ENCODE peak calls at places on chromosome 14, in eight cellular contexts. One of them, this sample, is unnamed.

GRCh38 chr14:53054457-53054856 is 98.7 kb downstream of the DDHD1 start:
- DNase-seq in foreskin fibroblast: peak; percentile 88
- DNase-seq in GM13977: no peak
- DNase-seq in myocyte: peak; percentile 17
- DNase-seq in CD8-positive, alpha-beta memory T cell: no peak
- DNase-seq in left ventricle myocardium superior: no peak
- DNase-seq in activated CD8-positive, alpha-beta memory T cell treated with anti-CD3 and anti-CD28 coated beads, Interleukin-2, amount 50 U/mL, for 48 hours: no peak
- DNase-seq in A172: no peak
- DNase-seq in this sample: no peak

GRCh38 chr14:100526632-100527031 is 60.6 kb downstream of the BEGAIN start:
- DNase-seq in foreskin fibroblast: no peak
- DNase-seq in GM13977: no peak
- DNase-seq in myocyte: no peak
- DNase-seq in CD8-positive, alpha-beta memory T cell: peak; percentile 39
- DNase-seq in left ventricle myocardium superior: peak; percentile 7
- DNase-seq in activated CD8-positive, alpha-beta memory T cell treated with anti-CD3 and anti-CD28 coated beads, Interleukin-2, amount 50 U/mL, for 48 hours: no peak
- DNase-seq in A172: no peak
- DNase-seq in this sample: no peak

GRCh38 chr14:36477266-36477665 is 42.8 kb downstream of the NKX2-1 start:
- DNase-seq in foreskin fibroblast: no peak
- DNase-seq in GM13977: no peak
- DNase-seq in myocyte: peak; percentile 95
- DNase-seq in CD8-positive, alpha-beta memory T cell: no peak
- DNase-seq in left ventricle myocardium superior: no peak
- DNase-seq in activated CD8-positive, alpha-beta memory T cell treated with anti-CD3 and anti-CD28 coated beads, Interleukin-2, amount 50 U/mL, for 48 hours: peak; percentile 51
- DNase-seq in A172: no peak
- DNase-seq in this sample: no peak

GRCh38 chr14:41137741-41138140 is 468.9 kb upstream of the LRFN5 start:
- DNase-seq in foreskin fibroblast: no peak
- DNase-seq in GM13977: no peak
- DNase-seq in myocyte: no peak
- DNase-seq in CD8-positive, alpha-beta memory T cell: no peak
- DNase-seq in left ventricle myocardium superior: no peak
- DNase-seq in activated CD8-positive, alpha-beta memory T cell treated with anti-CD3 and anti-CD28 coated beads, Interleukin-2, amount 50 U/mL, for 48 hours: no peak
- DNase-seq in A172: no peak
- DNase-seq in this sample: no peak

GRCh38 chr14:96978525-96979272 is 181.5 kb downstream of the VRK1 start:
- DNase-seq in foreskin fibroblast: no peak
- DNase-seq in GM13977: no peak
- DNase-seq in myocyte: no peak
- DNase-seq in CD8-positive, alpha-beta memory T cell: no peak
- DNase-seq in left ventricle myocardium superior: no peak
- DNase-seq in activated CD8-positive, alpha-beta memory T cell treated with anti-CD3 and anti-CD28 coated beads, Interleukin-2, amount 50 U/mL, for 48 hours: no peak
- DNase-seq in A172: no peak
- DNase-seq in this sample: no peak

GRCh38 chr14:104678346-104678745 is 11.1 kb upstream of the INF2 start:
- DNase-seq in foreskin fibroblast: peak; percentile 62
- DNase-seq in GM13977: no peak
- DNase-seq in myocyte: peak; percentile 63
- DNase-seq in CD8-positive, alpha-beta memory T cell: peak; percentile 26
- DNase-seq in left ventricle myocardium superior: peak; percentile 60
- DNase-seq in activated CD8-positive, alpha-beta memory T cell treated with anti-CD3 and anti-CD28 coated beads, Interleukin-2, amount 50 U/mL, for 48 hours: no peak
- DNase-seq in A172: peak; percentile 63
- DNase-seq in this sample: no peak

GRCh38 chr14:103260629-103261124 is 73.4 kb upstream of the EIF5 start:
- DNase-seq in foreskin fibroblast: peak; percentile 48
- DNase-seq in GM13977: no peak
- DNase-seq in myocyte: peak; percentile 46
- DNase-seq in CD8-positive, alpha-beta memory T cell: no peak
- DNase-seq in left ventricle myocardium superior: peak; percentile 55
- DNase-seq in activated CD8-positive, alpha-beta memory T cell treated with anti-CD3 and anti-CD28 coated beads, Interleukin-2, amount 50 U/mL, for 48 hours: no peak
- DNase-seq in A172: peak; percentile 40
- DNase-seq in this sample: peak; percentile 66

GRCh38 chr14:52067873-52068740 is 752 bp downstream of the NID2 start:
- DNase-seq in foreskin fibroblast: peak; percentile 72
- DNase-seq in GM13977: peak; percentile 56
- DNase-seq in myocyte: no peak
- DNase-seq in CD8-positive, alpha-beta memory T cell: no peak
- DNase-seq in left ventricle myocardium superior: peak; percentile 65
- DNase-seq in activated CD8-positive, alpha-beta memory T cell treated with anti-CD3 and anti-CD28 coated beads, Interleukin-2, amount 50 U/mL, for 48 hours: peak; percentile 64
- DNase-seq in A172: no peak
- DNase-seq in this sample: no peak

GRCh38 chr14:103313704-103314103 is 20.3 kb upstream of the EIF5 start:
- DNase-seq in foreskin fibroblast: no peak
- DNase-seq in GM13977: peak; percentile 13
- DNase-seq in myocyte: no peak
- DNase-seq in CD8-positive, alpha-beta memory T cell: no peak
- DNase-seq in left ventricle myocardium superior: no peak
- DNase-seq in activated CD8-positive, alpha-beta memory T cell treated with anti-CD3 and anti-CD28 coated beads, Interleukin-2, amount 50 U/mL, for 48 hours: no peak
- DNase-seq in A172: no peak
- DNase-seq in this sample: no peak

GRCh38 chr14:50318031-50318626 is 6.0 kb downstream of the DMAC2L start:
- DNase-seq in foreskin fibroblast: peak; percentile 70
- DNase-seq in GM13977: no peak
- DNase-seq in myocyte: peak; percentile 37
- DNase-seq in CD8-positive, alpha-beta memory T cell: no peak
- DNase-seq in left ventricle myocardium superior: no peak
- DNase-seq in activated CD8-positive, alpha-beta memory T cell treated with anti-CD3 and anti-CD28 coated beads, Interleukin-2, amount 50 U/mL, for 48 hours: no peak
- DNase-seq in A172: peak; percentile 14
- DNase-seq in this sample: no peak

GRCh38 chr14:32201816-32202467 is at the start of gene RNU6-7:
- DNase-seq in foreskin fibroblast: peak; percentile 27
- DNase-seq in GM13977: no peak
- DNase-seq in myocyte: peak; percentile 25
- DNase-seq in CD8-positive, alpha-beta memory T cell: peak; percentile 61
- DNase-seq in left ventricle myocardium superior: peak; percentile 31
- DNase-seq in activated CD8-positive, alpha-beta memory T cell treated with anti-CD3 and anti-CD28 coated beads, Interleukin-2, amount 50 U/mL, for 48 hours: peak; percentile 67
- DNase-seq in A172: no peak
- DNase-seq in this sample: peak; percentile 65

GRCh38 chr14:90678420-90678819 is 137.8 kb downstream of the TTC7B start:
- DNase-seq in foreskin fibroblast: peak; percentile 80
- DNase-seq in GM13977: no peak
- DNase-seq in myocyte: no peak
- DNase-seq in CD8-positive, alpha-beta memory T cell: no peak
- DNase-seq in left ventricle myocardium superior: no peak
- DNase-seq in activated CD8-positive, alpha-beta memory T cell treated with anti-CD3 and anti-CD28 coated beads, Interleukin-2, amount 50 U/mL, for 48 hours: no peak
- DNase-seq in A172: no peak
- DNase-seq in this sample: no peak

GRCh38 chr14:64569108-64570045 is 19.6 kb downstream of the PPP1R36 start:
- DNase-seq in foreskin fibroblast: peak; percentile 86
- DNase-seq in GM13977: no peak
- DNase-seq in myocyte: peak; percentile 85
- DNase-seq in CD8-positive, alpha-beta memory T cell: no peak
- DNase-seq in left ventricle myocardium superior: peak; percentile 60
- DNase-seq in activated CD8-positive, alpha-beta memory T cell treated with anti-CD3 and anti-CD28 coated beads, Interleukin-2, amount 50 U/mL, for 48 hours: no peak
- DNase-seq in A172: peak; percentile 35
- DNase-seq in this sample: peak; percentile 13

GRCh38 chr14:56129941-56130340 is 11.7 kb downstream of the PELI2 start:
- DNase-seq in foreskin fibroblast: no peak
- DNase-seq in GM13977: no peak
- DNase-seq in myocyte: no peak
- DNase-seq in CD8-positive, alpha-beta memory T cell: no peak
- DNase-seq in left ventricle myocardium superior: peak; percentile 51
- DNase-seq in activated CD8-positive, alpha-beta memory T cell treated with anti-CD3 and anti-CD28 coated beads, Interleukin-2, amount 50 U/mL, for 48 hours: no peak
- DNase-seq in A172: no peak
- DNase-seq in this sample: no peak

GRCh38 chr14:64841121-64841611 is 38.5 kb downstream of the SPTB start:
- DNase-seq in foreskin fibroblast: peak; percentile 74
- DNase-seq in GM13977: no peak
- DNase-seq in myocyte: peak; percentile 68
- DNase-seq in CD8-positive, alpha-beta memory T cell: no peak
- DNase-seq in left ventricle myocardium superior: no peak
- DNase-seq in activated CD8-positive, alpha-beta memory T cell treated with anti-CD3 and anti-CD28 coated beads, Interleukin-2, amount 50 U/mL, for 48 hours: no peak
- DNase-seq in A172: peak; percentile 64
- DNase-seq in this sample: peak; percentile 45

GRCh38 chr14:31457665-31458659 is 656 bp upstream of the DTD2 start:
- DNase-seq in foreskin fibroblast: no peak
- DNase-seq in GM13977: no peak
- DNase-seq in myocyte: no peak
- DNase-seq in CD8-positive, alpha-beta memory T cell: no peak
- DNase-seq in left ventricle myocardium superior: no peak
- DNase-seq in activated CD8-positive, alpha-beta memory T cell treated with anti-CD3 and anti-CD28 coated beads, Interleukin-2, amount 50 U/mL, for 48 hours: no peak
- DNase-seq in A172: no peak
- DNase-seq in this sample: no peak

GRCh38 chr14:95664546-95664945 is 21.7 kb upstream of the TCL1B start:
- DNase-seq in foreskin fibroblast: no peak
- DNase-seq in GM13977: no peak
- DNase-seq in myocyte: no peak
- DNase-seq in CD8-positive, alpha-beta memory T cell: no peak
- DNase-seq in left ventricle myocardium superior: no peak
- DNase-seq in activated CD8-positive, alpha-beta memory T cell treated with anti-CD3 and anti-CD28 coated beads, Interleukin-2, amount 50 U/mL, for 48 hours: no peak
- DNase-seq in A172: no peak
- DNase-seq in this sample: no peak

GRCh38 chr14:35534884-35535793 is 1.2 kb downstream of the INSM2 start:
- DNase-seq in foreskin fibroblast: peak; percentile 87
- DNase-seq in GM13977: peak; percentile 82
- DNase-seq in myocyte: peak; percentile 69
- DNase-seq in CD8-positive, alpha-beta memory T cell: peak; percentile 66
- DNase-seq in left ventricle myocardium superior: peak; percentile 75
- DNase-seq in activated CD8-positive, alpha-beta memory T cell treated with anti-CD3 and anti-CD28 coated beads, Interleukin-2, amount 50 U/mL, for 48 hours: peak; percentile 84
- DNase-seq in A172: peak; percentile 14
- DNase-seq in this sample: peak; percentile 63

GRCh38 chr14:89625208-89625987 is 208.4 kb upstream of the FOXN3 start:
- DNase-seq in foreskin fibroblast: no peak
- DNase-seq in GM13977: no peak
- DNase-seq in myocyte: peak; percentile 2
- DNase-seq in CD8-positive, alpha-beta memory T cell: no peak
- DNase-seq in left ventricle myocardium superior: peak; percentile 63
- DNase-seq in activated CD8-positive, alpha-beta memory T cell treated with anti-CD3 and anti-CD28 coated beads, Interleukin-2, amount 50 U/mL, for 48 hours: peak; percentile 64
- DNase-seq in A172: no peak
- DNase-seq in this sample: no peak

GRCh38 chr14:21476526-21476924 is 234 bp downstream of the RAB2B start:
- DNase-seq in foreskin fibroblast: peak; percentile 84
- DNase-seq in GM13977: no peak
- DNase-seq in myocyte: no peak
- DNase-seq in CD8-positive, alpha-beta memory T cell: peak; percentile 90
- DNase-seq in left ventricle myocardium superior: peak; percentile 90
- DNase-seq in activated CD8-positive, alpha-beta memory T cell treated with anti-CD3 and anti-CD28 coated beads, Interleukin-2, amount 50 U/mL, for 48 hours: peak; percentile 89
- DNase-seq in A172: no peak
- DNase-seq in this sample: no peak

GRCh38 chr14:91885113-91885712 is 17.9 kb upstream of the TC2N start:
- DNase-seq in foreskin fibroblast: no peak
- DNase-seq in GM13977: no peak
- DNase-seq in myocyte: no peak
- DNase-seq in CD8-positive, alpha-beta memory T cell: no peak
- DNase-seq in left ventricle myocardium superior: no peak
- DNase-seq in activated CD8-positive, alpha-beta memory T cell treated with anti-CD3 and anti-CD28 coated beads, Interleukin-2, amount 50 U/mL, for 48 hours: no peak
- DNase-seq in A172: no peak
- DNase-seq in this sample: no peak

GRCh38 chr14:89507926-89508460 is 91.0 kb upstream of the FOXN3 start:
- DNase-seq in foreskin fibroblast: peak; percentile 68
- DNase-seq in GM13977: no peak
- DNase-seq in myocyte: no peak
- DNase-seq in CD8-positive, alpha-beta memory T cell: no peak
- DNase-seq in left ventricle myocardium superior: no peak
- DNase-seq in activated CD8-positive, alpha-beta memory T cell treated with anti-CD3 and anti-CD28 coated beads, Interleukin-2, amount 50 U/mL, for 48 hours: no peak
- DNase-seq in A172: peak; percentile 49
- DNase-seq in this sample: peak; percentile 56

GRCh38 chr14:51293149-51293925 is 53.3 kb downstream of the TMX1 start:
- DNase-seq in foreskin fibroblast: peak; percentile 55
- DNase-seq in GM13977: no peak
- DNase-seq in myocyte: no peak
- DNase-seq in CD8-positive, alpha-beta memory T cell: no peak
- DNase-seq in left ventricle myocardium superior: peak; percentile 73
- DNase-seq in activated CD8-positive, alpha-beta memory T cell treated with anti-CD3 and anti-CD28 coated beads, Interleukin-2, amount 50 U/mL, for 48 hours: no peak
- DNase-seq in A172: peak; percentile 7
- DNase-seq in this sample: no peak

GRCh38 chr14:22333408-22334274 is 255.4 kb downstream of the DAD1 start:
- DNase-seq in foreskin fibroblast: peak; percentile 31
- DNase-seq in GM13977: no peak
- DNase-seq in myocyte: peak; percentile 52
- DNase-seq in CD8-positive, alpha-beta memory T cell: no peak
- DNase-seq in left ventricle myocardium superior: no peak
- DNase-seq in activated CD8-positive, alpha-beta memory T cell treated with anti-CD3 and anti-CD28 coated beads, Interleukin-2, amount 50 U/mL, for 48 hours: no peak
- DNase-seq in A172: peak; percentile 77
- DNase-seq in this sample: peak; percentile 33

GRCh38 chr14:52241102-52241793 is 26.2 kb upstream of the PTGDR start:
- DNase-seq in foreskin fibroblast: peak; percentile 92
- DNase-seq in GM13977: no peak
- DNase-seq in myocyte: peak; percentile 15
- DNase-seq in CD8-positive, alpha-beta memory T cell: no peak
- DNase-seq in left ventricle myocardium superior: no peak
- DNase-seq in activated CD8-positive, alpha-beta memory T cell treated with anti-CD3 and anti-CD28 coated beads, Interleukin-2, amount 50 U/mL, for 48 hours: no peak
- DNase-seq in A172: peak; percentile 60
- DNase-seq in this sample: no peak

GRCh38 chr14:92540472-92541048 is 27.0 kb downstream of the RIN3 start:
- DNase-seq in foreskin fibroblast: peak; percentile 99
- DNase-seq in GM13977: no peak
- DNase-seq in myocyte: peak; percentile 95
- DNase-seq in CD8-positive, alpha-beta memory T cell: no peak
- DNase-seq in left ventricle myocardium superior: peak; percentile 93
- DNase-seq in activated CD8-positive, alpha-beta memory T cell treated with anti-CD3 and anti-CD28 coated beads, Interleukin-2, amount 50 U/mL, for 48 hours: no peak
- DNase-seq in A172: peak; percentile 88
- DNase-seq in this sample: peak; percentile 75

GRCh38 chr14:89740241-89740640 is 214.3 kb downstream of the EFCAB11 start:
- DNase-seq in foreskin fibroblast: no peak
- DNase-seq in GM13977: no peak
- DNase-seq in myocyte: no peak
- DNase-seq in CD8-positive, alpha-beta memory T cell: no peak
- DNase-seq in left ventricle myocardium superior: no peak
- DNase-seq in activated CD8-positive, alpha-beta memory T cell treated with anti-CD3 and anti-CD28 coated beads, Interleukin-2, amount 50 U/mL, for 48 hours: no peak
- DNase-seq in A172: no peak
- DNase-seq in this sample: no peak

GRCh38 chr14:79552778-79553177 is 658.5 kb downstream of the DIO2 start:
- DNase-seq in foreskin fibroblast: no peak
- DNase-seq in GM13977: no peak
- DNase-seq in myocyte: no peak
- DNase-seq in CD8-positive, alpha-beta memory T cell: no peak
- DNase-seq in left ventricle myocardium superior: no peak
- DNase-seq in activated CD8-positive, alpha-beta memory T cell treated with anti-CD3 and anti-CD28 coated beads, Interleukin-2, amount 50 U/mL, for 48 hours: no peak
- DNase-seq in A172: no peak
- DNase-seq in this sample: no peak

GRCh38 chr14:101252443-101253214 is 308.7 kb upstream of the DIO3 start:
- DNase-seq in foreskin fibroblast: no peak
- DNase-seq in GM13977: no peak
- DNase-seq in myocyte: no peak
- DNase-seq in CD8-positive, alpha-beta memory T cell: no peak
- DNase-seq in left ventricle myocardium superior: no peak
- DNase-seq in activated CD8-positive, alpha-beta memory T cell treated with anti-CD3 and anti-CD28 coated beads, Interleukin-2, amount 50 U/mL, for 48 hours: no peak
- DNase-seq in A172: no peak
- DNase-seq in this sample: no peak

GRCh38 chr14:21269252-21270046 is at the start of gene HNRNPC:
- DNase-seq in foreskin fibroblast: peak; percentile 100
- DNase-seq in GM13977: peak; percentile 95
- DNase-seq in myocyte: peak; percentile 100
- DNase-seq in CD8-positive, alpha-beta memory T cell: peak; percentile 100
- DNase-seq in left ventricle myocardium superior: peak; percentile 100
- DNase-seq in activated CD8-positive, alpha-beta memory T cell treated with anti-CD3 and anti-CD28 coated beads, Interleukin-2, amount 50 U/mL, for 48 hours: peak; percentile 100
- DNase-seq in A172: peak; percentile 99
- DNase-seq in this sample: peak; percentile 99

GRCh38 chr14:73058923-73059311 is 583 bp downstream of the RBM25 start:
- DNase-seq in foreskin fibroblast: peak; percentile 42
- DNase-seq in GM13977: peak; percentile 56
- DNase-seq in myocyte: peak; percentile 40
- DNase-seq in CD8-positive, alpha-beta memory T cell: no peak
- DNase-seq in left ventricle myocardium superior: no peak
- DNase-seq in activated CD8-positive, alpha-beta memory T cell treated with anti-CD3 and anti-CD28 coated beads, Interleukin-2, amount 50 U/mL, for 48 hours: no peak
- DNase-seq in A172: peak; percentile 57
- DNase-seq in this sample: peak; percentile 39

GRCh38 chr14:65251213-65251612 is 148.9 kb upstream of the MAX start:
- DNase-seq in foreskin fibroblast: peak; percentile 95
- DNase-seq in GM13977: no peak
- DNase-seq in myocyte: peak; percentile 59
- DNase-seq in CD8-positive, alpha-beta memory T cell: no peak
- DNase-seq in left ventricle myocardium superior: no peak
- DNase-seq in activated CD8-positive, alpha-beta memory T cell treated with anti-CD3 and anti-CD28 coated beads, Interleukin-2, amount 50 U/mL, for 48 hours: no peak
- DNase-seq in A172: peak; percentile 55
- DNase-seq in this sample: no peak

GRCh38 chr14:34872822-34873590 is 2.2 kb downstream of the BAZ1A start:
- DNase-seq in foreskin fibroblast: peak; percentile 50
- DNase-seq in GM13977: peak; percentile 31
- DNase-seq in myocyte: peak; percentile 36
- DNase-seq in CD8-positive, alpha-beta memory T cell: peak; percentile 46
- DNase-seq in left ventricle myocardium superior: no peak
- DNase-seq in activated CD8-positive, alpha-beta memory T cell treated with anti-CD3 and anti-CD28 coated beads, Interleukin-2, amount 50 U/mL, for 48 hours: no peak
- DNase-seq in A172: peak; percentile 6
- DNase-seq in this sample: no peak

GRCh38 chr14:74348735-74349463 is 628 bp downstream of the VRTN start:
- DNase-seq in foreskin fibroblast: no peak
- DNase-seq in GM13977: no peak
- DNase-seq in myocyte: no peak
- DNase-seq in CD8-positive, alpha-beta memory T cell: no peak
- DNase-seq in left ventricle myocardium superior: no peak
- DNase-seq in activated CD8-positive, alpha-beta memory T cell treated with anti-CD3 and anti-CD28 coated beads, Interleukin-2, amount 50 U/mL, for 48 hours: no peak
- DNase-seq in A172: no peak
- DNase-seq in this sample: no peak

This sample was measured in Caki2.